ENCODE peak calls at places on chromosomes 4 and X, in five cellular contexts. C, D, E, H and G are unnamed samples.

GRCh38 chrX:17654116-17654515 is 83.2 kb upstream of the SCML1 start:
- DNase-seq in C (no peak), D (no peak), E (no peak), H (no peak), G (no peak)

GRCh38 chr4:79831701-79832514 is 241.1 kb downstream of the ANTXR2 start:
- DNase-seq in C (no peak), D (no peak), E (no peak), H (no peak), G (no peak)

GRCh38 chrX:44093431-44093830 is 120.2 kb upstream of the NDP start:
- DNase-seq in C (no peak), D (no peak), E (no peak), H (no peak), G (no peak)

GRCh38 chrX:17377795-17378194 is 2.8 kb downstream of the NHS start:
- DNase-seq in C (no peak), D (peak; percentile 57), E (no peak), H (no peak), G (no peak)

GRCh38 chr4:184792950-184793555 is 32.7 kb downstream of the ACSL1 start:
- DNase-seq in C (peak; percentile 87), D (peak; percentile 96), E (peak; percentile 76), H (no peak), G (peak; percentile 65)

GRCh38 chrX:106698693-106699092 is 27.8 kb upstream of the RNF128 start:
- DNase-seq in C (no peak), D (peak; percentile 6), E (no peak), H (no peak), G (no peak)

GRCh38 chr4:142579483-142579882 is 266.6 kb downstream of the INPP4B start:
- DNase-seq in C (no peak), D (no peak), E (no peak), H (no peak), G (no peak)

GRCh38 chrX:136708348-136708747 is 60.4 kb downstream of the CD40LG start:
- DNase-seq in C (peak; percentile 38), D (no peak), E (peak; percentile 38), H (no peak), G (no peak)

GRCh38 chrX:108584617-108585211 is 145.1 kb downstream of the COL4A5 start:
- DNase-seq in C (peak; percentile 35), D (peak; percentile 1), E (peak; percentile 25), H (peak; percentile 55), G (no peak)

GRCh38 chr4:156771171-156771837 is 200.3 kb downstream of the PDGFC start:
- DNase-seq in C (no peak), D (peak; percentile 99), E (peak; percentile 85), H (peak; percentile 54), G (no peak)

GRCh38 chr4:88106205-88106604 is 52.2 kb downstream of the ABCG2 start:
- DNase-seq in C (no peak), D (peak; percentile 71), E (peak; percentile 73), H (no peak), G (no peak)

GRCh38 chrX:112043997-112044396 is 38.6 kb downstream of the TRPC5 start:
- DNase-seq in C (peak; percentile 38), D (no peak), E (peak; percentile 52), H (peak; percentile 41), G (no peak)

GRCh38 chrX:54602563-54602962 is 72.5 kb downstream of the GNL3L start:
- DNase-seq in C (no peak), D (no peak), E (no peak), H (peak; percentile 31), G (no peak)

GRCh38 chr4:25863347-25863784 is 578 bp upstream of the SEL1L3 start:
- DNase-seq in C (no peak), D (no peak), E (peak; percentile 3), H (peak; percentile 74), G (no peak)

GRCh38 chr4:25861422-25861926 is 1.3 kb downstream of the SEL1L3 start:
- DNase-seq in C (peak; percentile 64), D (no peak), E (peak; percentile 30), H (no peak), G (no peak)

GRCh38 chr4:25860586-25861421 is 2.0 kb downstream of the SEL1L3 start:
- DNase-seq in C (peak; percentile 73), D (no peak), E (no peak), H (no peak), G (no peak)

GRCh38 chr4:25862411-25863346 is at the start of gene SEL1L3:
- DNase-seq in C (no peak), D (no peak), E (peak; percentile 27), H (peak; percentile 89), G (no peak)

GRCh38 chr4:25861951-25862410 is 807 bp downstream of the SEL1L3 start:
- DNase-seq in C (no peak), D (no peak), E (peak; percentile 49), H (peak; percentile 64), G (no peak)
- H2AFZ ChIP-seq in C (peak overlapping the region; percentile 81), D (peak overlapping the region; percentile 79), E (peak overlapping the region; percentile 90), H (peak overlapping the region; percentile 70), G (no peak overlapping the region)

GRCh38 chr4:7067523-7068278 is at the start of gene GRPEL1:
- DNase-seq in C (peak; percentile 96), D (peak; percentile 100), E (peak; percentile 99), H (peak; percentile 100), G (peak; percentile 100)

GRCh38 chr4:7068279-7068842 is 497 bp upstream of the GRPEL1 start:
- DNase-seq in C (no peak), D (no peak), E (no peak), H (no peak), G (no peak)

GRCh38 chr4:7067147-7067522 is 729 bp downstream of the GRPEL1 start:
- DNase-seq in C (no peak), D (no peak), E (peak; percentile 31), H (no peak), G (no peak)

GRCh38 chr4:7066493-7066892 is 1.4 kb downstream of the GRPEL1 start:
- DNase-seq in C (no peak), D (no peak), E (no peak), H (no peak), G (no peak)

GRCh38 chr4:7066006-7066405 is 1.9 kb downstream of the GRPEL1 start:
- DNase-seq in C (no peak), D (no peak), E (no peak), H (no peak), G (no peak)
- H3K4me3 ChIP-seq in C (peak overlapping the region; percentile 90), D (no peak overlapping the region), E (peak overlapping the region; percentile 96), H (peak overlapping the region; percentile 72), G (no peak overlapping the region)

GRCh38 chr4:794911-795725 is 30.8 kb downstream of the CPLX1 start:
- DNase-seq in C (no peak), D (no peak), E (no peak), H (peak; percentile 62), G (no peak)
- TF ChIP-seq EZH2 in C (no peak), D (no peak), E (peak; percentile 26), H (no peak), G (no peak)

GRCh38 chr4:139232751-139233150 is 47.3 kb downstream of the MGARP start:
- DNase-seq in C (no peak), D (no peak), E (no peak), H (no peak), G (no peak)

GRCh38 chr4:139239127-139239772 is 40.8 kb downstream of the MGARP start:
- DNase-seq in C (no peak), D (no peak), E (no peak), H (no peak), G (no peak)

GRCh38 chr4:139229534-139230039 is 50.4 kb downstream of the MGARP start:
- DNase-seq in C (no peak), D (peak; percentile 47), E (peak; percentile 62), H (peak; percentile 79), G (no peak)

GRCh38 chr4:139234258-139234657 is 45.8 kb downstream of the MGARP start:
- DNase-seq in C (no peak), D (no peak), E (no peak), H (peak; percentile 33), G (no peak)
- H2AFZ ChIP-seq in C (no peak overlapping the region), D (no peak overlapping the region), E (no peak overlapping the region), H (no peak overlapping the region), G (no peak overlapping the region)

GRCh38 chr4:3295837-3296624 is 3.2 kb downstream of the RGS12 start:
- DNase-seq in C (no peak), D (no peak), E (no peak), H (no peak), G (no peak)
- H3K4me3 ChIP-seq in C (no peak overlapping the region), D (no peak overlapping the region), E (no peak overlapping the region), H (no peak overlapping the region), G (no peak overlapping the region)

DNA sequence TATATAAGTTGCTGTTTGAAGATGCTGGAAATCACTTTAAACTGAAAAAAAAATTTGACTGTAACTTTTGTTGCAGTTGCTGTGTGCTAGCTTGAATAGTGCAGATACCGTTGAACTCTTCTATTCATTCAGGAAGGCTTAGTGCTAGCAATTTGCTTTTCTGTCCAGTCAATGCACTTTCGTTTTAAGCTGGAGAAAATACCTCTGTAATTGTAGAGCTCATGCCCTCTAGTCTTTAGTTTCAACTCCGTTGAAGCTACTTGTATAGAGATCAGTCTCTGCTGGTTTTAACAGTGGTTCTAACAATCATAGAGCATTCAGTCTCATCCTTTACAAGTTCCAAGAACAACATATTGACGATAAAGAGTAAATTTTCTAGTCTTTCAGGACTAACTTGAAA is 49.0 kb upstream of the TRPC3 start:
- DNase-seq in C (no peak), D (no peak), E (no peak), H (no peak), G (no peak)
- TF ChIP-seq EZH2 in C (no peak), D (no peak), E (no peak), H (no peak), G (no peak)